ENCODE peak calls at places on chromosomes 5 and 9, in seven cellular contexts. Z is HCT116, P is ovary, Q is heart left ventricle, L is suprapubic skin, H is breast epithelium, Y is A549. T is an unnamed sample.

GRCh38 chr9:79663299-79663698 is 91.5 kb downstream of the TLE4 start:
- DNase-seq in Z (no peak), P (no peak), Q (no peak), L (no peak), H (no peak), Y (no peak), T (no peak)

GRCh38 chr5:83563631-83564030 is 92.1 kb downstream of the VCAN start:
- DNase-seq in Z (no peak), P (no peak), Q (no peak), L (no peak), H (no peak), Y (no peak), T (no peak)

GRCh38 chr9:128702949-128703615 is 779 bp downstream of the PKN3 start:
- DNase-seq in Z (no peak), P (no peak), Q (peak; percentile 51), L (no peak), H (no peak), Y (peak; percentile 41), T (peak; percentile 87)

GRCh38 chr9:83996126-83996525 is 15.5 kb downstream of the RMI1 start:
- DNase-seq in Z (no peak), P (no peak), Q (no peak), L (no peak), H (no peak), Y (no peak), T (no peak)

GRCh38 chr5:124639095-124639665 is 107.3 kb downstream of the ZNF608 start:
- DNase-seq in Z (no peak), P (no peak), Q (no peak), L (no peak), H (no peak), Y (no peak), T (no peak)

GRCh38 chr5:180631549-180632392 is 17.6 kb downstream of the FLT4 start:
- DNase-seq in Z (no peak), P (no peak), Q (no peak), L (no peak), H (no peak), Y (no peak), T (no peak)

GRCh38 chr5:158483202-158483870 is 616.4 kb downstream of the EBF1 start:
- DNase-seq in Z (no peak), P (no peak), Q (no peak), L (no peak), H (no peak), Y (no peak), T (no peak)

GRCh38 chr5:91311168-91311696 is 71.9 kb downstream of the ARRDC3 start:
- DNase-seq in Z (no peak), P (no peak), Q (no peak), L (no peak), H (no peak), Y (no peak), T (no peak)

GRCh38 chr9:127195976-127196825 is 68.4 kb upstream of the GARNL3 start:
- DNase-seq in Z (no peak), P (no peak), Q (no peak), L (no peak), H (no peak), Y (no peak), T (no peak)

GRCh38 chr9:138098116-138098907 is 220.7 kb downstream of the CACNA1B start:
- DNase-seq in Z (no peak), P (no peak), Q (no peak), L (no peak), H (no peak), Y (no peak), T (no peak)

GRCh38 chr5:43041131-43041668 is 1.1 kb upstream of the ANXA2R start:
- DNase-seq in Z (no peak), P (peak; percentile 43), Q (no peak), L (no peak), H (no peak), Y (peak; percentile 71), T (no peak)

GRCh38 chr5:139797856-139798510 is 2.4 kb downstream of the PSD2 start:
- DNase-seq in Z (no peak), P (no peak), Q (no peak), L (no peak), H (no peak), Y (no peak), T (no peak)
- H3K4me3 ChIP-seq in Z (no peak overlapping the region), P (no peak overlapping the region), Q (no peak overlapping the region), L (no peak overlapping the region), H (no peak overlapping the region), Y (no peak overlapping the region), T (no peak overlapping the region)

GRCh38 chr5:14267166-14267838 is 124.2 kb downstream of the TRIO start:
- DNase-seq in Z (no peak), P (no peak), Q (no peak), L (no peak), H (no peak), Y (peak; percentile 39), T (no peak)

GRCh38 chr5:14268738-14269137 is 125.6 kb downstream of the TRIO start:
- DNase-seq in Z (no peak), P (peak; percentile 56), Q (peak; percentile 53), L (no peak), H (no peak), Y (no peak), T (no peak)

GRCh38 chr5:14270212-14270702 is 127.1 kb downstream of the TRIO start:
- DNase-seq in Z (peak; percentile 48), P (peak; percentile 38), Q (peak; percentile 72), L (no peak), H (no peak), Y (peak; percentile 76), T (no peak)

GRCh38 chr5:14268236-14268701 is 125.1 kb downstream of the TRIO start:
- DNase-seq in Z (peak; percentile 90), P (no peak), Q (no peak), L (no peak), H (no peak), Y (peak; percentile 83), T (no peak)

DNA sequence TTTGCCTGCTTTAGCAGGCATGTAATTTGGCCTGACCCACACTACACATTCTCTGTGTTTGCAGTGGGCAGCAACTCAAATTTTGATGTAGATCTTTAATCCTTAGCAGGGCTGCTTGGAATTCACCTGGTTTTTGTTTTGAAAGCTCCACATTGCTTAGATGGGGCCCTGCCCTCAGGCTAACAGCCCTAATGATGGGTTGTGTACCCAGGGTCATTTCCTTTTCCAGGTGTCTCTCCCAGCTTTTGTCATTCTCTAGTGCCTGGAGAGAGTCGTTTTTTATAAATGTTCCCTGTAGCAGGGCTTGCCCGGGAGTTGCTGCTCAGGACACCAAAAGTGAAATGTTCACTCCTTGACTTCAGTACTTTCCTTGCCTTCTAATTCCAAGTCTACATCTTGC is 126.3 kb downstream of the TRIO start:
- DNase-seq in Z (no peak), P (no peak), Q (no peak), L (no peak), H (no peak), Y (no peak), T (no peak)
- TF ChIP-seq POLR2A in Z (no peak), P (no peak), Q (no peak), L (no peak), H (no peak), Y (no peak), T (no peak)

GRCh38 chr9:98706651-98707103 is 2.1 kb downstream of the GABBR2 start:
- DNase-seq in Z (no peak), P (no peak), Q (no peak), L (no peak), H (no peak), Y (no peak), T (peak; percentile 46)
- H3K4me3 ChIP-seq in Z (no peak overlapping the region), P (no peak overlapping the region), Q (no peak overlapping the region), L (no peak overlapping the region), H (no peak overlapping the region), Y (peak overlapping the region; percentile 13), T (no peak overlapping the region)

DNA sequence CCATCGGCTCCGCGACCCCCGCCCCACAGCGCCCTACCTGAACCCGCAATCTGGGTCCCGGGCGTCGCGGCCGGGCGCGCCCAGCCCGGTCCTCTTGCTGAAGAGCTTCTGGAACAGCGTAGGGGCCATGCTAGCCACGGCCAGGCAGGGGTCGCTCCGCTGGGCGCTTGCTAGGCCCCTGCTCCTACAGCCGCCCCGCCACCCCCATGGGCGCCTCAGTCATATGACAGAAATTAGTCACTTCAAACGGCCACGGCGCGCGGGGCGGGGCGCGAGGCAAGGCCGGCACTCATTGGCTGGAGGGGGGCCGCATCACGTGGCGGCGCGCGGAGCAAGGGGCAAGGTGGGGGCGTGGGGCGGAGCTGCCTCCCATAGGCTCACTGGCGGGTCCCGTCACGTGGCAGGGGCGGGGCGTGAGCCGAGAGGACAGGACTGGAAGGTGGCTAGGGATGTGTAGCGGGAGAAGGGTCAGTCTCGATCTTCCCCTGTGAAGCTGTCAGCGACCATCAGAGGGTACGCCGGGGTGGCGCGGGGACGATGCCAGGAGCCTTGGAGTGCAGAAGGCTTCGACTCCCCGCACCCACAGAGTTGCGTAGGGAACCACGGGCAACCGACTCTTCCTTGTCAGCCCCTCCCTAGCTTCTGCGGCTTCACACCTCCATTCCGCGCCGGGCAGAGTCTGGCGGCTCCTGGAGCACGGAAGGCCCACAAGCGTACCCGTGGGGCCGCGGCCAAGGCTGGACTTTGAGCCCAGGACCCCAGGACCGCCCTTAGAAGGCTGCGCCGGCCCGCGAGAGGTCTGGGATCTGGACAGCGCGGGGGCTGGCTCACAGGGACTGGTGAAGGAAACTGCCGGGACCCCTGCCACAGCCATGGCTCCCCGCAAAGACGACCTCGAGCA is at the start of gene FNIP1:
- DNase-seq in Z (peak; percentile 85), P (peak; percentile 100), Q (peak; percentile 100), L (peak; percentile 100), H (peak; percentile 99), Y (peak; percentile 97), T (peak; percentile 100)
- TF ChIP-seq POLR2A in Z (peak; percentile 64), P (peak; percentile 90), Q (peak; percentile 86), L (peak; percentile 52), H (peak; percentile 99), Y (peak; percentile 79), T (no peak)

DNA sequence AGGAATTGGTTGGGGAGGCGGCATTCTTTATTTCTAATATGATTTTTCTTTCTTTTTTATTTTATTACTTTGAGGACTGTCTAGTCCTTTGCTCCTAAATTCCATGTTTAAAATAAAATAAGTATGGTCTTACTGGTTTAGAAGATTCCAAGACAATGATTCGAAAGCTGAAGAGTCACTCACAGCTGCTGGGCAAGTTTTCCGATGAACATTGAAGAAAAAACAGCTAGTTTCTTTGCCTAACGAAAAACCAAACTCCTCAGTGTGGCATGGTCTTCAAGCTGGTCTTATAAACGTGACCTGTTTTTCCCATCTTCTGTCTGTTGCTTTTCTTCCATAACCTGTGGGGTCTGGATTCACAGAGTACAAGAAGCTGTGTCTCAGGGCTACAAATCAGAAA is 25.1 kb downstream of the ZNF474 start:
- DNase-seq in Z (no peak), P (no peak), Q (no peak), L (no peak), H (no peak), Y (no peak), T (no peak)
- H3K4me3 ChIP-seq in Z (no peak overlapping the region), P (no peak overlapping the region), Q (no peak overlapping the region), L (no peak overlapping the region), H (no peak overlapping the region), Y (no peak overlapping the region), T (no peak overlapping the region)

GRCh38 chr9:110440796-110441195 is 103.1 kb upstream of the TXNDC8 start:
- DNase-seq in Z (no peak), P (no peak), Q (no peak), L (no peak), H (no peak), Y (no peak), T (no peak)
- TF ChIP-seq POLR2A in Z (no peak), P (no peak), Q (no peak), L (no peak), H (no peak), Y (no peak), T (no peak)